ENCODE peak calls at places on chromosomes 1 and 21, in nine cellular contexts. M is foreskin fibroblast; I is stimulated activated CD4-positive, alpha-beta T cell treated with anti-CD3 and anti-CD28 coated beads, Interleukin-2, amount 100 ng/mL, for 24 hours; O is gastrocnemius medialis; D is NCI-H2081 treated with DMSO at 0.1 percent for 48 hours; B is memory B cell; Y is DND-41; P is GM23338; Q is T-cell. A is an unnamed sample.

GRCh38 chr1:40794915-40795715 is 11.5 kb downstream of the KCNQ4 start:
- DNase-seq in B (no peak), Y (peak), I (peak), P (no peak), M (no peak), O (no peak), D (no peak), Q (no peak), A (no peak)

GRCh38 chr1:29575277-29575676 is 339.0 kb downstream of the PTPRU start:
- DNase-seq in M (no peak), P (no peak), Y (no peak), D (no peak), B (no peak), I (no peak), Q (no peak), O (peak), A (no peak)

GRCh38 chr21:17829472-17829871 is 10.3 kb upstream of the C21orf91 start:
- DNase-seq in M (peak), B (no peak), Y (no peak), P (no peak), I (no peak), Q (no peak), O (no peak), D (no peak), A (no peak)

GRCh38 chr21:18354947-18355346 is 48.6 kb downstream of the TMPRSS15 start:
- DNase-seq in I (no peak), Y (no peak), B (no peak), P (no peak), M (no peak), Q (no peak), D (no peak), O (no peak), A (no peak)

GRCh38 chr21:27535188-27535587 is 568.3 kb upstream of the ADAMTS5 start:
- DNase-seq in Q (no peak), M (no peak), B (no peak), D (no peak), I (no peak), Y (no peak), P (no peak), O (no peak), A (no peak)

GRCh38 chr1:167441222-167441621 is 77.1 kb downstream of the CD247 start:
- DNase-seq in Q (no peak), P (no peak), D (no peak), I (no peak), O (no peak), B (no peak), Y (no peak), M (no peak), A (no peak)

GRCh38 chr1:15803380-15803779 is 4.1 kb downstream of the UQCRHL start:
- DNase-seq in Q (peak), B (peak), O (no peak), M (peak), D (no peak), P (peak), I (peak), Y (no peak), A (no peak)

GRCh38 chr1:47685763-47686066 is 247.9 kb downstream of the FOXD2 start:
- DNase-seq in D (no peak), M (no peak), Q (no peak), I (no peak), O (no peak), P (no peak), Y (no peak), B (no peak), A (no peak)

GRCh38 chr1:230394134-230394533 is 32.0 kb downstream of the PGBD5 start:
- DNase-seq in D (no peak), M (no peak), Q (no peak), P (peak), B (no peak), I (no peak), Y (no peak), O (no peak), A (no peak)

GRCh38 chr1:104760017-104760416 is 1010.3 kb downstream of the AMY1C start:
- DNase-seq in B (no peak), D (no peak), Q (no peak), M (no peak), Y (no peak), O (no peak), P (no peak), I (no peak), A (no peak)

GRCh38 chr21:44615466-44615865 is 3.6 kb downstream of the KRTAP10-8 start:
- DNase-seq in Q (no peak), Y (no peak), P (no peak), D (no peak), O (no peak), I (no peak), B (no peak), M (no peak), A (no peak)

GRCh38 chr1:190138711-190139110 is 339.0 kb downstream of the BRINP3 start:
- DNase-seq in O (no peak), B (no peak), M (no peak), I (no peak), P (no peak), Y (no peak), Q (no peak), D (no peak), A (no peak)

GRCh38 chr1:27726173-27726793 is 522 bp downstream of the FAM76A start:
- DNase-seq in O (peak), M (peak), Q (peak), P (peak), Y (peak), B (no peak), D (no peak), I (peak), A (peak)

GRCh38 chr1:218658294-218658693 is 313.2 kb downstream of the TGFB2 start:
- DNase-seq in M (no peak), O (no peak), Q (no peak), P (no peak), I (no peak), D (no peak), B (no peak), Y (no peak), A (no peak)

GRCh38 chr1:63827411-63828321 is 53.8 kb downstream of the ROR1 start:
- DNase-seq in Y (no peak), M (no peak), I (no peak), D (no peak), B (no peak), Q (no peak), O (no peak), P (no peak), A (no peak)

GRCh38 chr21:35063428-35064172 is 14.5 kb upstream of the RUNX1 start:
- DNase-seq in M (no peak), P (no peak), Q (no peak), Y (no peak), O (no peak), B (no peak), I (no peak), D (no peak), A (no peak)

GRCh38 chr1:6922096-6922931 is 137.1 kb downstream of the CAMTA1 start:
- DNase-seq in I (no peak), P (no peak), M (peak), O (no peak), Q (no peak), B (no peak), Y (no peak), D (no peak), A (no peak)

GRCh38 chr1:179767996-179768395 is 24.9 kb downstream of the FAM163A start:
- DNase-seq in P (no peak), Q (no peak), Y (no peak), M (no peak), B (no peak), I (no peak), O (no peak), D (no peak), A (no peak)

GRCh38 chr21:43361493-43362296 is 65.2 kb downstream of the SIK1 start:
- DNase-seq in Q (peak), O (peak), M (peak), P (peak), I (peak), D (no peak), B (peak), Y (peak), A (no peak)

GRCh38 chr1:110339427-110340206 is 440 bp downstream of the RBM15 start:
- DNase-seq in I (peak), P (peak), O (peak), Q (peak), M (peak), D (no peak), B (peak), Y (peak), A (peak)

GRCh38 chr1:248243204-248243603 is 12.0 kb downstream of the OR2M4 start:
- DNase-seq in P (peak), B (peak), M (peak), Y (peak), D (peak), Q (no peak), O (no peak), I (peak), A (peak)

GRCh38 chr1:196372896-196373536 is 235.2 kb downstream of the KCNT2 start:
- DNase-seq in B (no peak), O (no peak), D (peak), M (peak), Q (no peak), P (peak), I (no peak), Y (no peak), A (peak)

GRCh38 chr1:66274634-66275033 is 259.3 kb upstream of the SGIP1 start:
- DNase-seq in M (peak), P (no peak), Q (no peak), O (no peak), I (no peak), B (no peak), D (no peak), Y (no peak), A (no peak)

GRCh38 chr1:53804791-53805505 is 33.1 kb downstream of the NDC1 start:
- DNase-seq in D (no peak), M (peak), Y (no peak), P (no peak), I (no peak), B (no peak), O (no peak), Q (no peak), A (no peak)

A was measured in HL-60.